ENCODE peak calls at places on chromosomes 12 and 14, in seven cellular contexts. Y is GM04504; Q is central memory CD4-positive, alpha-beta T cell; B is activated CD4-positive, alpha-beta T cell treated with anti-CD3 and anti-CD28 coated beads for 24 hours; J is ascending aorta; G is stomach; X is endothelial cell. E is an unnamed sample.
A peak's percentile ranks its signal among the peaks of the same experiment; 100 is the strongest.

GRCh38 chr12:121792607-121793500 is 634 bp downstream of the RHOF start:
- DNase-seq in Y (no peak), Q (peak; percentile 60), B (no peak), G (peak; percentile 58), X (no peak), J (no peak), E (no peak)

GRCh38 chr12:85588221-85588620 is 248.0 kb downstream of the RASSF9 start:
- DNase-seq in X (no peak), Y (no peak), G (no peak), J (no peak), Q (no peak), B (no peak), E (no peak)

GRCh38 chr12:63955831-63956685 is 111.6 kb downstream of the SRGAP1 start:
- DNase-seq in B (no peak), G (no peak), Q (no peak), X (no peak), Y (peak; percentile 14), J (no peak), E (no peak)

GRCh38 chr12:20985399-20985798 is 145.6 kb upstream of the SLCO1B1 start:
- DNase-seq in Q (no peak), B (no peak), Y (no peak), G (no peak), X (no peak), J (no peak), E (no peak)

GRCh38 chr12:125089083-125089482 is 23.8 kb downstream of the AACS start:
- DNase-seq in J (no peak), Y (no peak), Q (no peak), B (no peak), G (no peak), X (no peak), E (no peak)

GRCh38 chr12:13780453-13780852 is 200.9 kb downstream of the GRIN2B start:
- DNase-seq in X (no peak), Y (no peak), B (no peak), J (no peak), G (no peak), Q (no peak), E (no peak)

GRCh38 chr14:101817511-101818001 is 56.0 kb downstream of the PPP2R5C start:
- DNase-seq in G (no peak), J (no peak), Q (peak; percentile 73), X (no peak), B (no peak), Y (no peak), E (no peak)

GRCh38 chr12:19411234-19412221 is 27.8 kb upstream of the AEBP2 start:
- DNase-seq in J (peak; percentile 51), Y (no peak), G (no peak), B (no peak), X (no peak), Q (no peak), E (peak; percentile 39)

GRCh38 chr12:27305673-27306504 is 26.7 kb upstream of the BMAL2 start:
- DNase-seq in G (no peak), Q (peak; percentile 28), Y (no peak), B (no peak), X (no peak), J (no peak), E (no peak)

GRCh38 chr14:76546426-76547221 is 170.7 kb downstream of the ESRRB start:
- DNase-seq in J (no peak), B (no peak), X (peak; percentile 75), Q (no peak), G (no peak), Y (no peak), E (peak; percentile 72)

GRCh38 chr14:68716698-68717097 is 76.2 kb downstream of the ZFP36L1 start:
- DNase-seq in J (no peak), B (no peak), Y (no peak), Q (no peak), X (no peak), G (peak; percentile 60), E (no peak)

GRCh38 chr14:102824832-102825231 is 47.6 kb downstream of the TRAF3 start:
- DNase-seq in J (no peak), X (no peak), G (no peak), Y (no peak), B (no peak), Q (no peak), E (no peak)

GRCh38 chr14:39957290-39957689 is 525.1 kb upstream of the FBXO33 start:
- DNase-seq in J (no peak), G (no peak), X (no peak), Y (no peak), B (no peak), Q (no peak), E (no peak)

GRCh38 chr14:102966256-102966655 is 43.8 kb downstream of the AMN start:
- DNase-seq in Q (no peak), J (no peak), Y (no peak), G (no peak), B (no peak), X (no peak), E (no peak)

GRCh38 chr12:82359115-82359478 is 768 bp downstream of the METTL25 start:
- DNase-seq in J (no peak), Q (no peak), X (peak; percentile 15), G (no peak), Y (no peak), B (no peak), E (peak; percentile 48)

GRCh38 chr14:75514673-75515630 is 7.3 kb upstream of the BATF start:
- DNase-seq in Y (peak; percentile 1), J (no peak), G (no peak), X (no peak), B (no peak), Q (peak; percentile 55), E (peak; percentile 72)

GRCh38 chr12:112115259-112116045 is 6.9 kb upstream of the NAA25 start:
- DNase-seq in Q (no peak), X (no peak), Y (no peak), J (no peak), G (peak; percentile 7), B (no peak), E (no peak)

GRCh38 chr14:37051680-37052079 is 120.7 kb downstream of the SLC25A21 start:
- DNase-seq in Y (no peak), Q (no peak), X (no peak), B (no peak), G (no peak), J (no peak), E (peak; percentile 12)

GRCh38 chr12:38921025-38921677 is 15.8 kb upstream of the CPNE8 start:
- DNase-seq in Q (no peak), B (peak; percentile 10), J (no peak), X (peak; percentile 60), G (peak; percentile 50), Y (peak; percentile 21), E (peak; percentile 53)

GRCh38 chr14:105849933-105850626 is 323.7 kb downstream of the TMEM121 start:
- DNase-seq in Q (no peak), X (no peak), J (no peak), Y (no peak), B (no peak), G (no peak), E (no peak)

GRCh38 chr14:47678993-47679392 is 3.6 kb upstream of the MDGA2 start:
- DNase-seq in B (no peak), Q (no peak), X (no peak), Y (no peak), G (no peak), J (no peak), E (no peak)

GRCh38 chr14:74616507-74616906 is 4.5 kb upstream of the LTBP2 start:
- DNase-seq in Q (no peak), B (no peak), J (no peak), Y (no peak), X (no peak), G (no peak), E (no peak)

GRCh38 chr14:58944226-58944769 is 244.2 kb upstream of the DAAM1 start:
- DNase-seq in X (no peak), Q (no peak), B (no peak), G (no peak), Y (no peak), J (no peak), E (peak; percentile 34)

GRCh38 chr12:18462437-18462836 is 201.1 kb downstream of the PIK3C2G start:
- DNase-seq in B (no peak), J (no peak), Q (no peak), X (no peak), G (no peak), Y (peak; percentile 89), E (no peak)

GRCh38 chr12:132771126-132771838 is 9.7 kb upstream of the ANKLE2 start:
- DNase-seq in G (no peak), J (no peak), B (no peak), X (no peak), Q (peak; percentile 68), Y (no peak), E (no peak)

GRCh38 chr12:122062832-122063690 is 15.5 kb upstream of the MLXIP start:
- DNase-seq in X (peak; percentile 22), Q (no peak), J (no peak), G (peak; percentile 75), B (no peak), Y (no peak), E (no peak)

GRCh38 chr14:67623114-67623513 is 3.4 kb downstream of the ARG2 start:
- DNase-seq in Q (no peak), G (no peak), X (no peak), Y (no peak), J (no peak), B (no peak), E (no peak)

GRCh38 chr12:81205394-81205793 is 127.5 kb downstream of the ACSS3 start:
- DNase-seq in Y (no peak), J (no peak), G (no peak), B (no peak), Q (no peak), X (no peak), E (no peak)

GRCh38 chr12:51868821-51869489 is 18.9 kb upstream of the ANKRD33 start:
- DNase-seq in G (no peak), B (no peak), J (no peak), X (no peak), Q (no peak), Y (no peak), E (peak; percentile 58)

GRCh38 chr12:115199831-115200230 is 515.9 kb upstream of the TBX3 start:
- DNase-seq in B (no peak), J (no peak), X (no peak), Y (peak; percentile 38), Q (no peak), G (no peak), E (no peak)

GRCh38 chr12:112807452-112807851 is 15.9 kb downstream of the RPH3A start:
- DNase-seq in J (no peak), B (no peak), Y (no peak), Q (no peak), X (no peak), G (no peak), E (no peak)